ENCODE peak calls at places on chromosome 16, in five cellular contexts. O, P, X, L and H are unnamed samples. For H3K9me3, the result is how much of the 10 kb centered on the place peaks cover.

GRCh38 chr16:89071686-89072182 is 21.9 kb upstream of the ACSF3 start:
- DNase-seq in O (no peak), P (no peak), X (no peak), L (no peak), H (no peak)

GRCh38 chr16:65890203-65890602 is 476.3 kb upstream of the CDH5 start:
- DNase-seq in O (no peak), P (no peak), X (no peak), L (no peak), H (no peak)

GRCh38 chr16:66898207-66898606 is 17.9 kb downstream of the PDP2 start:
- DNase-seq in O (no peak), P (no peak), X (no peak), L (no peak), H (peak)

GRCh38 chr16:1543085-1543896 is 9.8 kb downstream of the TMEM204 start:
- DNase-seq in O (peak), P (peak), X (peak), L (peak), H (peak)

GRCh38 chr16:76940251-76940650 is 250.7 kb upstream of the MON1B start:
- DNase-seq in O (no peak), P (no peak), X (no peak), L (no peak), H (no peak)

GRCh38 chr16:28217326-28217725 is 5.6 kb upstream of the XPO6 start:
- DNase-seq in O (no peak), P (no peak), X (no peak), L (peak), H (no peak)

GRCh38 chr16:51149721-51150158 is 1.3 kb downstream of the SALL1 start:
- DNase-seq in O (peak), P (no peak), X (no peak), L (no peak), H (no peak)

GRCh38 chr16:80899804-80900592 is 95.6 kb upstream of the CDYL2 start:
- DNase-seq in O (peak), P (peak), X (peak), L (peak), H (peak)

GRCh38 chr16:12646490-12647274 is 157.0 kb downstream of the CPPED1 start:
- DNase-seq in O (no peak), P (no peak), X (no peak), L (no peak), H (no peak)

GRCh38 chr16:90020260-90020837 is 1.1 kb upstream of the DBNDD1 start:
- DNase-seq in O (no peak), P (no peak), X (no peak), L (peak), H (no peak)

GRCh38 chr16:19745286-19746018 is 27.4 kb downstream of the IQCK start:
- DNase-seq in O (no peak), P (no peak), X (no peak), L (no peak), H (no peak)

GRCh38 chr16:81485225-81485624 is 40.6 kb downstream of the CMIP start:
- DNase-seq in O (no peak), P (no peak), X (no peak), L (no peak), H (no peak)

GRCh38 chr16:15714393-15715172 is 64.5 kb downstream of the NDE1 start:
- DNase-seq in O (peak), P (no peak), X (no peak), L (no peak), H (no peak)

GRCh38 chr16:89779231-89779912 is 37.1 kb downstream of the FANCA start:
- DNase-seq in O (no peak), P (no peak), X (no peak), L (no peak), H (no peak)

GRCh38 chr16:23296994-23297393 is 5.1 kb upstream of the SCNN1B start:
- DNase-seq in O (peak), P (no peak), X (no peak), L (peak), H (no peak)

GRCh38 chr16:397736-398332 is 835 bp downstream of the NME4 start:
- DNase-seq in O (peak), P (no peak), X (no peak), L (peak), H (no peak)

GRCh38 chr16:54068212-54068611 is 218.4 kb downstream of the IRX3 start:
- DNase-seq in O (no peak), P (no peak), X (no peak), L (no peak), H (no peak)

GRCh38 chr16:1344499-1344898 is 7.2 kb downstream of the TSR3 start:
- DNase-seq in O (no peak), P (no peak), X (no peak), L (no peak), H (no peak)

GRCh38 chr16:4926928-4927327 is 10.0 kb downstream of the PPL start:
- DNase-seq in O (no peak), P (no peak), X (no peak), L (no peak), H (no peak)

GRCh38 chr16:24051125-24051524 is 205.0 kb upstream of the CACNG3 start:
- DNase-seq in O (peak), P (no peak), X (no peak), L (no peak), H (no peak)

GRCh38 chr16:18037051-18037450 is 299.5 kb downstream of the NPIPA8 start:
- DNase-seq in O (no peak), P (no peak), X (no peak), L (no peak), H (no peak)

GRCh38 chr16:67000384-67001158 is 12.2 kb downstream of the CES4A start:
- DNase-seq in O (peak), P (peak), X (peak), L (peak), H (no peak)

GRCh38 chr16:1426734-1427451 is 4.0 kb upstream of the PERCC1 start:
- DNase-seq in O (no peak), P (no peak), X (no peak), L (peak), H (no peak)

GRCh38 chr16:75764154-75764768 is 38.0 kb upstream of the CPHXL start:
- DNase-seq in O (peak), P (no peak), X (peak), L (peak), H (no peak)

GRCh38 chr16:2090481-2090797 is 42.7 kb downstream of the TSC2 start:
- DNase-seq in O (no peak), P (no peak), X (no peak), L (no peak), H (no peak)

GRCh38 chr16:49855280-49855821 is 561 bp downstream of the ZNF423 start:
- DNase-seq in O (peak), P (peak), X (peak), L (peak), H (no peak)

GRCh38 chr16:12535535-12536411 is 267.9 kb downstream of the CPPED1 start:
- DNase-seq in O (peak), P (no peak), X (no peak), L (peak), H (no peak)

GRCh38 chr16:83581994-83582747 is 225.6 kb upstream of the HSBP1 start:
- DNase-seq in O (no peak), P (no peak), X (no peak), L (no peak), H (no peak)

GRCh38 chr16:80596507-80597207 is 55.9 kb downstream of the DYNLRB2 start:
- DNase-seq in O (no peak), P (no peak), X (no peak), L (no peak), H (no peak)

GRCh38 chr16:8853150-8853549 is 15.7 kb downstream of the CARHSP1 start:
- DNase-seq in O (no peak), P (no peak), X (no peak), L (no peak), H (no peak)

GRCh38 chr16:10338426-10338825 is 47.4 kb upstream of the ATF7IP2 start:
- DNase-seq in O (no peak), P (no peak), X (no peak), L (no peak), H (no peak)
- H3K9me3 ChIP-seq in O (under half), P (under half), X (under half), L (under half), H (under half)

DNA sequence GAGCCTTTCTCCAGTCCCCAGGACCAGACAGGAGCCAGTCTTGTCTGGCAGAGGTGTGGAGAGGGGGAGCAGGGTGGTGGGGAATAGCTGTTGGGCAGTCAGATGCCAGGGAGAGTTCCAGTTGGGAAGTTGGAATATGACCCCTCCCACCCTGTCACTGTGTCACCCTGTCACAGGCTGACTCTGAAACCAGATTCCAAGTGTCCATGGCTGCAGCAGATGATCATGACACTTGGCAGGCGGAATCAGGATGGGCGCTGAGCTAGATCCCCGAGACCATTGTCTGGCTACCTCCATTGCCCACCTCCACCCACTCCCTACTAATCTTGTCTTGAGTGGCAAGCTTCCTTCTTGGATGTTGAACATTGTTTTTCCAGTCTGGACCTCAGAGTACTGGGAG is 9.2 kb upstream of the NFATC3 start:
- DNase-seq in O (no peak), P (no peak), X (peak), L (no peak), H (no peak)
- H3K27ac ChIP-seq in O (no peak), P (no peak), X (no peak), L (no peak), H (no peak)

GRCh38 chr16:35585411-35585810 is 2126.0 kb downstream of the TP53TG3F start:
- DNase-seq in O (no peak), P (no peak), X (no peak), L (no peak), H (no peak)
- H3K9me3 ChIP-seq in O (half or more), P (under half), X (under half), L (under half), H (under half)

DNA sequence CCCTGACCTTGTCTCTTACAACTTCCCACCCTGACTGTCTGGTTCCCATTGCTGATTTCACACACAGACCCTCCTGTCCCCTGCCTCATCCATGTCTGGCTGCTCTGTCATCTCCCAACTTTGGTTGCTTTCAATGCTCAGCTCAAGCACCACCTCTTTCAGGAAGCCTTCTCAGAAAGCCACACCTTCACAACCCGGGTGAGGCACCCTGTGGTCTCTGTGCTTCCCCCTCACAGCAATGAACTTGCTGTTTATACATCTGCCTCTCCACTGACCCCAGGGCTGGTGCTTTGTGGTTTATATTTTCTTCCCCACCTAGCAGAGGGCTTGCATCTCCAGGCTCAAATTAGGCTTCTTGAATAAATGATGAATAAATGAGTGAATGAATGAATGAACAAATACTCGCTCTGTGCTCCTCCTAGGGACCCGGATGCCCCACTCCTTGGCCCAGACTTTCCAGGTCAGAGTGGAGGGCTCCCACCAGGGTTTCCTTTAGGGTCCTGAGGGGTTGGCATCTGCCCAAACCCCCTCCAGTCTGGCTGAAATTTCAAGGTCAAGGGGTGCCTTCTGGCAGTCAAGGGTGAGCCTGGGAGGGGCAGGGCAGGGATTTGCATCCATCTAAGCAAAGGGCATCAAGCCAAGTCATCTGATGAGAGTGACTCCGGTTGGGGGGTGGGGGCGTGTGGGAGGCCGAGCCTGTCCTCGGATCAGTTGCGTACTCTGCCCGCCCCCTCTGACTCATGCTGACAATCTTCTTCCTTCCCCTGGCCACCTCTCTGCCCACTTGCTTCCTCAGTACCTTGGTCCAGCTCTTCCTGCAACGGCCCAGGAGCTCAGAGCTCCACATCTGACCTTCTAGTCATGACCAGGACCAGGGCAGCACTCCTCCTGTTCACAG is at the start of gene ITGAX:
- DNase-seq in O (peak), P (peak), X (peak), L (no peak), H (no peak)
- H3K27ac ChIP-seq in O (no peak), P (no peak), X (peak), L (no peak), H (no peak)

GRCh38 chr16:35252356-35252936 is 1793.0 kb downstream of the TP53TG3F start:
- DNase-seq in O (no peak), P (no peak), X (no peak), L (peak), H (no peak)
- H3K9me3 ChIP-seq in O (under half), P (under half), X (under half), L (under half), H (under half)

GRCh38 chr16:56589141-56590039 is at the start of gene MT3:
- DNase-seq in O (peak), P (no peak), X (no peak), L (no peak), H (no peak)
- H3K27ac ChIP-seq in O (no peak), P (no peak), X (no peak), L (no peak), H (no peak)

DNA sequence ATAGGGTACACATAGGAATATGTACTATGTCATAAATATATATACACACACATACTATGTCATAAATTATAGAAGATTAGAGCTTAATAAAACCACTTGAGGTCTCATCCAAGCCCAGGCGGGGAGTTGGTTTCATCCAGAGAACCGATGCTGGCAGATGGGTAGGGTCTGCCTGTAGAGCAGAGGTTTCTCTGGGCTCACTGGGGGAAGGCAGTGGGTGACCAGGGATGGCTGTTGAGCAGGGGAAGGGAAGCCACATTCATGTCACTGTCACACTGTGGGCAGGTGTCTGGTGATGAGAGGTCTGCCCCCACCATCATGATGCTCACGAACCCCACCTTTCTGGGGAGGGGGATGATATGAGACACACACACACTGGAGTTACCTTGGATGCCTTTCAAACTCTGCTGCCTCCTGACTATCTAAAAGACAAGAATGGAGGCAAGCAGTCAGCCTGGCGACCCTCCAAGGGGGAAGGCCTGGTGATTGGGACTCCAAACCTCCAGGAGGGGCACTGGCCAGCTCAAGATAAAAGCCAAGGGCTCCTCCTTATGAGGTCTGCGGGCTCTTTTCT is 7.2 kb downstream of the C16orf95 start:
- DNase-seq in O (peak), P (no peak), X (no peak), L (no peak), H (no peak)
- H3K9me3 ChIP-seq in O (under half), P (under half), X (under half), L (under half), H (under half)

GRCh38 chr16:85563031-85563430 is 50.1 kb upstream of the GSE1 start:
- DNase-seq in O (no peak), P (no peak), X (no peak), L (no peak), H (no peak)
- H3K27ac ChIP-seq in O (no peak), P (peak), X (peak), L (no peak), H (no peak)

GRCh38 chr16:71914802-71915201 is 19.5 kb downstream of the IST1 start:
- DNase-seq in O (no peak), P (no peak), X (no peak), L (no peak), H (no peak)
- H3K9me3 ChIP-seq in O (under half), P (under half), X (under half), L (under half), H (under half)

GRCh38 chr16:11152677-11153321 is 103.2 kb downstream of the SOCS1 start:
- DNase-seq in O (no peak), P (no peak), X (no peak), L (no peak), H (no peak)

GRCh38 chr16:11152205-11152604 is 103.8 kb downstream of the SOCS1 start:
- DNase-seq in O (no peak), P (no peak), X (no peak), L (peak), H (no peak)

GRCh38 chr16:11156401-11156800 is 99.6 kb downstream of the SOCS1 start:
- DNase-seq in O (no peak), P (no peak), X (no peak), L (no peak), H (no peak)

GRCh38 chr16:11157143-11157542 is 98.9 kb downstream of the SOCS1 start:
- DNase-seq in O (no peak), P (no peak), X (no peak), L (no peak), H (no peak)

DNA sequence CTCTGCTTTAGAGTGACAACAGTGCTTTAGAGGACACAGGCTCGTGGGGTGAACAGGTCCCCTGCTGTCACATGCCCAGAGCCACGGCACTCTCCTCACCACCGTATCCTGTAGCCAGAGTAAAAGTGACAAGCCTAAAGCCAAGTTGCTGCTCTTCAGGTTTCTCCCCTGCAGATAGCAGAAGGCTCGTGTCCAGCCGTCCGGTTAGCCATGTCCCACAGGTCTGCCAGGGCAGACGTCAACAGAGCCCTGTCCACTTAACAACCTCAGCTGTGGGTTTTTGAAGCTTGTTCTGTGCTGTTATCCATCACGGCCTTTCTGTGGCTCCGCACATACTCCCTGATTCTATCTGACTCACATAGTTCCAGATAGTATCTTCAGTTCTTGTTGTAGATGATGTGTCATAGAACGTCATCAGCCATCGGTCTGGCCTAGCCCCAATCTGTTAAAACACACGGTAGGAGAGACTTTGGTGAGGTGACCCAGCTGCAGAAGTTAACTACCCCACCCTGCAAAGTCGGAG is 100.7 kb downstream of the SOCS1 start:
- DNase-seq in O (no peak), P (no peak), X (no peak), L (no peak), H (no peak)
- H3K27ac ChIP-seq in O (no peak), P (no peak), X (no peak), L (no peak), H (no peak)